ENCODE peak calls at places on chromosomes 3 and 15, in five cellular contexts. One of them, this sample, is unnamed.

GRCh38 chr3:61848885-61849284 is 287.5 kb downstream of the PTPRG start:
- DNase-seq in IMR-90: peak
- DNase-seq in neural progenitor cell: no peak
- DNase-seq in mammary epithelial cell: peak
- DNase-seq in PC-3: no peak
- DNase-seq in this sample: no peak

GRCh38 chr3:69458798-69459197 is 72.9 kb upstream of the FRMD4B start:
- DNase-seq in IMR-90: no peak
- DNase-seq in mammary epithelial cell: peak
- DNase-seq in neural progenitor cell: no peak
- DNase-seq in PC-3: peak
- DNase-seq in this sample: no peak

GRCh38 chr15:39455502-39455991 is 125.3 kb upstream of the THBS1 start:
- DNase-seq in PC-3: peak
- DNase-seq in neural progenitor cell: no peak
- DNase-seq in mammary epithelial cell: peak
- DNase-seq in IMR-90: peak
- DNase-seq in this sample: no peak

GRCh38 chr15:74789171-74789627 is 7.3 kb downstream of the CSK start:
- DNase-seq in neural progenitor cell: no peak
- DNase-seq in IMR-90: no peak
- DNase-seq in PC-3: peak
- DNase-seq in mammary epithelial cell: no peak
- DNase-seq in this sample: peak

GRCh38 chr3:5010706-5011554 is 31.7 kb downstream of the BHLHE40 start:
- DNase-seq in PC-3: no peak
- DNase-seq in neural progenitor cell: no peak
- DNase-seq in IMR-90: peak
- DNase-seq in mammary epithelial cell: no peak
- DNase-seq in this sample: no peak

GRCh38 chr3:112437146-112438022 is 61.9 kb downstream of the BTLA start:
- DNase-seq in PC-3: peak
- DNase-seq in mammary epithelial cell: peak
- DNase-seq in neural progenitor cell: peak
- DNase-seq in IMR-90: peak
- DNase-seq in this sample: peak

GRCh38 chr3:117045143-117045542 is 335.6 kb downstream of the TUSC7 start:
- DNase-seq in neural progenitor cell: peak
- DNase-seq in IMR-90: peak
- DNase-seq in PC-3: peak
- DNase-seq in mammary epithelial cell: no peak
- DNase-seq in this sample: no peak

GRCh38 chr3:113507501-113508067 is 7.4 kb downstream of the SPICE1 start:
- DNase-seq in PC-3: no peak
- DNase-seq in IMR-90: no peak
- DNase-seq in mammary epithelial cell: no peak
- DNase-seq in neural progenitor cell: no peak
- DNase-seq in this sample: no peak

GRCh38 chr3:41001556-41001955 is 197.7 kb upstream of the CTNNB1 start:
- DNase-seq in IMR-90: no peak
- DNase-seq in PC-3: no peak
- DNase-seq in mammary epithelial cell: no peak
- DNase-seq in neural progenitor cell: no peak
- DNase-seq in this sample: peak

GRCh38 chr15:92770641-92771040 is 115.1 kb upstream of the FAM174B start:
- DNase-seq in neural progenitor cell: no peak
- DNase-seq in IMR-90: no peak
- DNase-seq in mammary epithelial cell: no peak
- DNase-seq in PC-3: no peak
- DNase-seq in this sample: no peak

GRCh38 chr3:57820479-57820878 is 64.4 kb downstream of the SLMAP start:
- DNase-seq in PC-3: no peak
- DNase-seq in IMR-90: no peak
- DNase-seq in neural progenitor cell: no peak
- DNase-seq in mammary epithelial cell: no peak
- DNase-seq in this sample: no peak

GRCh38 chr3:52896613-52897012 is 735 bp downstream of the STIMATE start:
- DNase-seq in neural progenitor cell: peak
- DNase-seq in PC-3: peak
- DNase-seq in IMR-90: no peak
- DNase-seq in mammary epithelial cell: peak
- DNase-seq in this sample: no peak

GRCh38 chr3:53080612-53081205 is 34.8 kb upstream of the SFMBT1 start:
- DNase-seq in IMR-90: no peak
- DNase-seq in PC-3: no peak
- DNase-seq in neural progenitor cell: no peak
- DNase-seq in mammary epithelial cell: no peak
- DNase-seq in this sample: no peak

GRCh38 chr15:55297315-55297714 is 7.7 kb upstream of the RAB27A start:
- DNase-seq in IMR-90: no peak
- DNase-seq in PC-3: no peak
- DNase-seq in neural progenitor cell: no peak
- DNase-seq in mammary epithelial cell: no peak
- DNase-seq in this sample: no peak

GRCh38 chr3:16055606-16056209 is 118.8 kb upstream of the GALNT15 start:
- DNase-seq in neural progenitor cell: no peak
- DNase-seq in PC-3: no peak
- DNase-seq in mammary epithelial cell: no peak
- DNase-seq in IMR-90: no peak
- DNase-seq in this sample: no peak

GRCh38 chr3:20013396-20013795 is 1.3 kb upstream of the PP2D1 start:
- DNase-seq in PC-3: no peak
- DNase-seq in mammary epithelial cell: peak
- DNase-seq in IMR-90: no peak
- DNase-seq in neural progenitor cell: no peak
- DNase-seq in this sample: no peak

GRCh38 chr3:62366093-62366419 is 7.3 kb downstream of the FEZF2 start:
- DNase-seq in PC-3: no peak
- DNase-seq in mammary epithelial cell: no peak
- DNase-seq in neural progenitor cell: no peak
- DNase-seq in IMR-90: no peak
- DNase-seq in this sample: no peak

GRCh38 chr15:92683511-92683834 is 27.9 kb upstream of the FAM174B start:
- DNase-seq in IMR-90: no peak
- DNase-seq in PC-3: peak
- DNase-seq in mammary epithelial cell: no peak
- DNase-seq in neural progenitor cell: peak
- DNase-seq in this sample: no peak

GRCh38 chr3:107487490-107487889 is 35.3 kb upstream of the BBX start:
- DNase-seq in PC-3: no peak
- DNase-seq in IMR-90: no peak
- DNase-seq in neural progenitor cell: no peak
- DNase-seq in mammary epithelial cell: no peak
- DNase-seq in this sample: no peak

GRCh38 chr3:192750201-192750600 is 22.9 kb upstream of the FGF12 start:
- DNase-seq in mammary epithelial cell: no peak
- DNase-seq in IMR-90: no peak
- DNase-seq in PC-3: no peak
- DNase-seq in neural progenitor cell: no peak
- DNase-seq in this sample: no peak

GRCh38 chr15:96807361-96807760 is 476.9 kb downstream of the NR2F2 start:
- DNase-seq in PC-3: no peak
- DNase-seq in neural progenitor cell: no peak
- DNase-seq in IMR-90: no peak
- DNase-seq in mammary epithelial cell: no peak
- DNase-seq in this sample: no peak

GRCh38 chr3:107985496-107985895 is 105.3 kb downstream of the CD47 start:
- DNase-seq in PC-3: peak
- DNase-seq in mammary epithelial cell: no peak
- DNase-seq in neural progenitor cell: no peak
- DNase-seq in IMR-90: no peak
- DNase-seq in this sample: no peak

GRCh38 chr3:4494807-4495200 is 1.7 kb downstream of the ITPR1 start:
- DNase-seq in neural progenitor cell: no peak
- DNase-seq in PC-3: no peak
- DNase-seq in IMR-90: no peak
- DNase-seq in mammary epithelial cell: no peak
- DNase-seq in this sample: peak

GRCh38 chr3:138470687-138471086 is 36.3 kb downstream of the ESYT3 start:
- DNase-seq in IMR-90: no peak
- DNase-seq in mammary epithelial cell: no peak
- DNase-seq in PC-3: no peak
- DNase-seq in neural progenitor cell: no peak
- DNase-seq in this sample: no peak

GRCh38 chr15:78540955-78541743 is 905 bp downstream of the PSMA4 start:
- DNase-seq in neural progenitor cell: no peak
- DNase-seq in mammary epithelial cell: peak
- DNase-seq in PC-3: peak
- DNase-seq in IMR-90: peak
- DNase-seq in this sample: no peak

GRCh38 chr15:78538358-78538757 is 1.9 kb upstream of the PSMA4 start:
- DNase-seq in mammary epithelial cell: no peak
- DNase-seq in IMR-90: no peak
- DNase-seq in neural progenitor cell: no peak
- DNase-seq in PC-3: no peak
- DNase-seq in this sample: no peak

GRCh38 chr15:78542647-78543046 is 2.4 kb downstream of the PSMA4 start:
- DNase-seq in IMR-90: no peak
- DNase-seq in PC-3: no peak
- DNase-seq in neural progenitor cell: no peak
- DNase-seq in mammary epithelial cell: no peak
- DNase-seq in this sample: no peak

GRCh38 chr15:78540135-78540954 is at the start of gene PSMA4:
- DNase-seq in neural progenitor cell: peak
- DNase-seq in mammary epithelial cell: peak
- DNase-seq in IMR-90: peak
- DNase-seq in PC-3: peak
- DNase-seq in this sample: peak

GRCh38 chr15:78541744-78542034 is 1.4 kb downstream of the PSMA4 start:
- DNase-seq in mammary epithelial cell: no peak
- DNase-seq in PC-3: no peak
- DNase-seq in IMR-90: no peak
- DNase-seq in neural progenitor cell: no peak
- DNase-seq in this sample: no peak
- H3K4me3 ChIP-seq in mammary epithelial cell: peak
- H3K4me3 ChIP-seq in PC-3: peak
- H3K4me3 ChIP-seq in IMR-90: peak
- H3K4me3 ChIP-seq in neural progenitor cell: peak
- H3K4me3 ChIP-seq in this sample: peak

GRCh38 chr3:71066849-71067261 is 516.7 kb downstream of the FOXP1 start:
- DNase-seq in PC-3: peak
- DNase-seq in IMR-90: peak
- DNase-seq in mammary epithelial cell: peak
- DNase-seq in neural progenitor cell: peak
- DNase-seq in this sample: no peak

GRCh38 chr3:71064288-71064975 is 519.1 kb downstream of the FOXP1 start:
- DNase-seq in neural progenitor cell: peak
- DNase-seq in IMR-90: peak
- DNase-seq in mammary epithelial cell: peak
- DNase-seq in PC-3: peak
- DNase-seq in this sample: peak

GRCh38 chr3:71066356-71066755 is 517.2 kb downstream of the FOXP1 start:
- DNase-seq in neural progenitor cell: no peak
- DNase-seq in mammary epithelial cell: peak
- DNase-seq in IMR-90: no peak
- DNase-seq in PC-3: peak
- DNase-seq in this sample: no peak

GRCh38 chr3:71064976-71065763 is 518.4 kb downstream of the FOXP1 start:
- DNase-seq in mammary epithelial cell: peak
- DNase-seq in PC-3: peak
- DNase-seq in IMR-90: peak
- DNase-seq in neural progenitor cell: peak
- DNase-seq in this sample: peak

GRCh38 chr3:71065764-71066013 is 517.8 kb downstream of the FOXP1 start:
- DNase-seq in neural progenitor cell: no peak
- DNase-seq in PC-3: no peak
- DNase-seq in IMR-90: no peak
- DNase-seq in mammary epithelial cell: no peak
- DNase-seq in this sample: no peak
- H3K9ac ChIP-seq in neural progenitor cell: no peak
- H3K9ac ChIP-seq in PC-3: peak
- H3K9ac ChIP-seq in IMR-90: peak
- H3K9ac ChIP-seq in mammary epithelial cell: peak
- H3K9ac ChIP-seq in this sample: peak

GRCh38 chr15:73541479-73541878 is 91.7 kb downstream of the NPTN start:
- DNase-seq in neural progenitor cell: no peak
- DNase-seq in PC-3: no peak
- DNase-seq in IMR-90: no peak
- DNase-seq in mammary epithelial cell: no peak
- DNase-seq in this sample: no peak

GRCh38 chr15:73538123-73538522 is 95.1 kb downstream of the NPTN start:
- DNase-seq in neural progenitor cell: no peak
- DNase-seq in IMR-90: no peak
- DNase-seq in PC-3: no peak
- DNase-seq in mammary epithelial cell: no peak
- DNase-seq in this sample: no peak

GRCh38 chr15:73540161-73540560 is 93.0 kb downstream of the NPTN start:
- DNase-seq in IMR-90: no peak
- DNase-seq in mammary epithelial cell: no peak
- DNase-seq in neural progenitor cell: no peak
- DNase-seq in PC-3: peak
- DNase-seq in this sample: no peak

GRCh38 chr15:73538563-73539211 is 94.5 kb downstream of the NPTN start:
- DNase-seq in PC-3: no peak
- DNase-seq in neural progenitor cell: no peak
- DNase-seq in mammary epithelial cell: no peak
- DNase-seq in IMR-90: no peak
- DNase-seq in this sample: no peak

DNA sequence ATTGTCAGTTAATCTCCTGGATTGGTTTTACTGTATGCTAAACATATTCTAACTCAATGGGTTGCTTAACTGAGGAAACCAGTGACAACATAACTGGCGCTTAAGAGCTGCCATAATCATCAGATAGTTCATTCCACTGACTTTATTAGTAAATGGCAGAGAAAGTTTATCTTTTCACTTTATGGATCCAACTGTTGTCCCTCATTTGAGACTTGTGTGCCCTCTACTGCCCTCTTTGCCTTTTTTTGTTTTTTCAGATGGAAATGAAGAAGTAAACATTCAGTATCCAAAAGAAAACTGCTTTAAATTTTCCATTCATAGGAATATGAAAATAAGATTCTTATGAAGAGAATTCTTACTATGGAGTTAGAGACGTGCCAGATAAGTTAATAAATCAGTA is 93.5 kb downstream of the NPTN start:
- DNase-seq in neural progenitor cell: no peak
- DNase-seq in IMR-90: no peak
- DNase-seq in PC-3: no peak
- DNase-seq in mammary epithelial cell: no peak
- DNase-seq in this sample: no peak
- TF ChIP-seq CTCF in neural progenitor cell: no peak
- TF ChIP-seq CTCF in IMR-90: no peak
- TF ChIP-seq CTCF in PC-3: no peak
- TF ChIP-seq CTCF in mammary epithelial cell: no peak
- TF ChIP-seq CTCF in this sample: no peak

DNA sequence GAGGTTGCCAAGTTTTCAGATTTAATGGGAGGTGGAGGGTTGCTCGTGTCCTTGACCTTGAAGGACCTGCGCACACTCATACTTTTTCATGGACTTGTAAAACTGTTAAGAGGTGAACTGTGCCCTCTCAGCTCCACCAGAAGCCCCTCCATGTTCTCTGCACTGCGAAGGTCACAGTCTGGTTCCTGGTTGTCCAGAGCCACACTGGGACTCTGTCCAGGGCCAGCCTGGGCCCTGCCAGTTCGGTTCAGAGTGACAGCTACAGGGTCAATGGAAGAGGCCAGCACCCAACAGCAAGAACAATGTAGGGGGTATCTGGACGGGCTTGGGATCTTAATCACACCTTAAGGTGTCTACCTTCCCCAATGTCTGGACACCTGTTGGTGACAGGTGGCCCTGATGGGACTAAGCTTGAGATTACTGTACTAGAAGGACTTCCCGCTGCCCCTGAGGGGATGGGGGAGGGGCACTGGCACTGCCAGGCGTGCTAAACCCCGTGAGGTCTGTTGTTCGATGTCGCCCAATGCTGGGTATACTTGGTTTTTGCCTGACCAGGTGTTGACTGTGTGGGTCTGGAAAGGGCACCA is 34.7 kb downstream of the GRK7 start:
- DNase-seq in IMR-90: no peak
- DNase-seq in mammary epithelial cell: no peak
- DNase-seq in PC-3: no peak
- DNase-seq in neural progenitor cell: no peak
- DNase-seq in this sample: no peak
- H3K4me3 ChIP-seq in IMR-90: no peak
- H3K4me3 ChIP-seq in mammary epithelial cell: no peak
- H3K4me3 ChIP-seq in PC-3: no peak
- H3K4me3 ChIP-seq in neural progenitor cell: peak
- H3K4me3 ChIP-seq in this sample: no peak

This sample was measured in MM.1S.